ENCODE peak calls at places on chromosomes 11 and 22, in six cellular contexts. P, B, U, Y, H and Q are unnamed samples.

GRCh38 chr22:42842658-42843370 is 14.3 kb downstream of the ARFGAP3 start:
- DNase-seq in P (no peak), B (no peak), H (peak; percentile 42), U (no peak), Y (no peak), Q (no peak)

GRCh38 chr22:23376256-23376655 is 195.9 kb downstream of the BCR start:
- DNase-seq in H (peak; percentile 28), Y (peak; percentile 25), U (peak; percentile 17), P (peak; percentile 2), B (peak; percentile 6), Q (no peak)

GRCh38 chr22:32325416-32325801 is 32.3 kb upstream of the RFPL3 start:
- DNase-seq in U (no peak), P (no peak), B (peak; percentile 26), Y (no peak), H (no peak), Q (no peak)

GRCh38 chr22:35915477-35916013 is 113.1 kb downstream of the RBFOX2 start:
- DNase-seq in P (no peak), H (peak; percentile 21), B (no peak), U (peak; percentile 56), Y (peak; percentile 55), Q (no peak)

GRCh38 chr11:65421204-65422103 is 1.1 kb upstream of the NEAT1 start:
- DNase-seq in Y (peak; percentile 99), B (peak; percentile 100), P (peak; percentile 85), H (peak; percentile 100), U (peak; percentile 100), Q (no peak)

GRCh38 chr11:125069796-125070195 is 6.7 kb downstream of the SLC37A2 start:
- DNase-seq in B (peak; percentile 32), P (no peak), H (no peak), Y (no peak), U (no peak), Q (peak; percentile 11)

GRCh38 chr11:83002522-83002921 is 69.2 kb downstream of the RAB30 start:
- DNase-seq in U (no peak), P (no peak), H (no peak), Y (no peak), B (no peak), Q (no peak)

GRCh38 chr11:132123854-132124835 is 753.7 kb downstream of the NTM start:
- DNase-seq in B (no peak), P (no peak), H (no peak), U (no peak), Y (no peak), Q (no peak)

GRCh38 chr22:19275919-19276600 is 15.5 kb downstream of the CLTCL1 start:
- DNase-seq in B (no peak), U (no peak), P (no peak), H (peak; percentile 61), Y (peak; percentile 17), Q (no peak)

GRCh38 chr11:85182437-85183109 is 444.6 kb downstream of the DLG2 start:
- DNase-seq in P (peak; percentile 25), U (peak; percentile 45), Y (peak; percentile 54), H (peak; percentile 65), B (no peak), Q (no peak)

GRCh38 chr22:38923463-38924196 is 33.8 kb upstream of the APOBEC3A start:
- DNase-seq in P (no peak), B (peak; percentile 87), Y (peak; percentile 47), U (peak; percentile 86), H (peak; percentile 61), Q (no peak)

GRCh38 chr11:101555366-101555765 is 28.4 kb downstream of the TRPC6 start:
- DNase-seq in P (no peak), H (peak; percentile 40), B (no peak), U (peak; percentile 47), Y (peak; percentile 87), Q (no peak)

GRCh38 chr22:32672542-32672941 is 129.0 kb upstream of the TIMP3 start:
- DNase-seq in H (no peak), U (no peak), B (no peak), Y (no peak), P (no peak), Q (no peak)

GRCh38 chr11:102599642-102600261 is 25.4 kb downstream of the MMP20 start:
- DNase-seq in U (peak; percentile 97), P (peak; percentile 69), Y (peak; percentile 96), H (peak; percentile 93), B (peak; percentile 82), Q (no peak)

GRCh38 chr11:11163256-11163655 is 189.8 kb downstream of the CSNK2A3 start:
- DNase-seq in P (no peak), B (peak; percentile 6), U (peak; percentile 12), H (peak; percentile 10), Y (no peak), Q (no peak)

GRCh38 chr11:69087811-69088210 is 39.1 kb downstream of the TPCN2 start:
- DNase-seq in B (no peak), Y (no peak), H (no peak), P (no peak), U (no peak), Q (no peak)

GRCh38 chr11:3929232-3929631 is 73.8 kb downstream of the STIM1 start:
- DNase-seq in U (no peak), P (no peak), B (no peak), H (no peak), Y (no peak), Q (no peak)

GRCh38 chr11:4072668-4073285 is 21.8 kb upstream of the RRM1 start:
- DNase-seq in H (peak; percentile 90), U (peak; percentile 82), P (no peak), B (peak; percentile 87), Y (peak; percentile 88), Q (no peak)

GRCh38 chr11:34145073-34145472 is 39.6 kb downstream of the NAT10 start:
- DNase-seq in H (no peak), Y (no peak), U (no peak), B (no peak), P (no peak), Q (no peak)

GRCh38 chr11:70270877-70271634 is 566 bp downstream of the PPFIA1 start:
- DNase-seq in B (peak; percentile 68), Y (peak; percentile 56), H (peak; percentile 58), U (peak; percentile 61), P (no peak), Q (peak; percentile 49)

GRCh38 chr11:68008381-68009337 is 1.5 kb upstream of the ALDH3B1 start:
- DNase-seq in Y (no peak), H (no peak), B (no peak), U (no peak), P (peak; percentile 85), Q (no peak)

GRCh38 chr11:68007498-68008380 is 2.4 kb upstream of the ALDH3B1 start:
- DNase-seq in B (no peak), Y (no peak), P (no peak), U (no peak), H (no peak), Q (no peak)

GRCh38 chr11:68011046-68011943 is 1.2 kb downstream of the ALDH3B1 start:
- DNase-seq in B (no peak), H (no peak), P (no peak), U (no peak), Y (no peak), Q (no peak)

GRCh38 chr11:68010058-68011041 is at the start of gene ALDH3B1:
- DNase-seq in P (peak; percentile 89), Y (peak; percentile 93), U (peak; percentile 84), H (peak; percentile 87), B (peak; percentile 92), Q (peak; percentile 78)

DNA sequence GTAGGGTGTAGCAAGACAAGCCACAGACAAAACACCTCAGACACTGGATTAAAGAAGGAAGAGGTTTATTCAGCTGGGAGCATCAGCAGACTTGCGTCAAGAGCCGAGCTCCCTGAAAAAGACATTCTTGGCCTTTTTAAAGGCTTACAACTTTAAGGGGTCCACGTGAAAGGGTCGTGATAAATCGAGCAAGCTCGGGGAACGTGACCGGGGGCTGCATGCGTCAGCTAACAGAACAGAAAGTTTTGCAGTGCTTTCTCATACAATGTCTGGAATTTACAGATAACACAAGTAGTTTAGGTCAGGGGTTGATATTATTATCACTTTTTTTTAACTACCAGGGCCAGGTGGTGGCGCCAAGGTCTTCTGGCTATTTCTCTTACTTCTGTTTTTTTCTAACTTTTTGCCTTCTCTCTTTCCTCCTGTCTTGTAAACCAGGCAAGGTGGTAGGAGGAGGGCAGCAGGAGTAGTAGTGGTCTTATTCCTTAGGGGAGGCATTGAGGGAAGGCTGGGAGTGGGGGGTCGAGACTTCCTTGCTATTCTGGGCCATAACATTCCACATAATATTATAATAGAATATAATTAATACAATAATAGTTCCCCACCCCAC is 631 bp upstream of the ALDH3B1 start:
- DNase-seq in Y (peak; percentile 58), U (peak; percentile 59), B (peak; percentile 61), H (peak; percentile 58), P (no peak), Q (no peak)
- TF ChIP-seq CTCF in Y (peak; percentile 34), U (peak; percentile 39), B (peak; percentile 26), H (peak; percentile 40), P (no peak), Q (no peak)

GRCh38 chr11:27770576-27770975 is 70.3 kb upstream of the BDNF start:
- DNase-seq in Y (peak; percentile 1), H (no peak), U (no peak), B (no peak), P (no peak), Q (no peak)
- TF ChIP-seq CTCF in Y (no peak), H (no peak), U (no peak), B (no peak), P (no peak), Q (no peak)

DNA sequence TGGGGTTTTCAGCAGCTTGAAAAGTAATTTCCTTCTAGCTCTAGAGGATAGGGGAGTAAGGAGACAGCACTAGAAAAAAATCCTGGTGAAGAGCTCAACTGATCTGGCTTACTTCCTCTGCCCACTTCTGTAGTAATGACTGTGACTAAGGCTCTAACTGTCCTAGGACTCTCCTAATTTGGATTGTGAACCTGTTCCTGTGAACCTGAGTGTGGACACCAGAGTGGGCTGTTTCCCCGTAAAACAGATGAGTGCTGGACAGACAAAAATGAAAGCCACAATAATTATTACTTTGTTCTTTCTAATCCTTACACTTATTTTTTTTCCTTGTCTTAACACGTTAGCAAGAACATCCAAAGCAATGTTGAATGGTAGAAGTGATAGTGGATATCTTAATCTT is 154.1 kb downstream of the AASDHPPT start:
- DNase-seq in U (peak; percentile 43), H (peak; percentile 24), P (no peak), Y (peak; percentile 67), B (peak; percentile 56), Q (no peak)
- TF ChIP-seq CTCF in U (peak; percentile 37), H (peak; percentile 41), P (no peak), Y (peak; percentile 28), B (peak; percentile 40), Q (no peak)

DNA sequence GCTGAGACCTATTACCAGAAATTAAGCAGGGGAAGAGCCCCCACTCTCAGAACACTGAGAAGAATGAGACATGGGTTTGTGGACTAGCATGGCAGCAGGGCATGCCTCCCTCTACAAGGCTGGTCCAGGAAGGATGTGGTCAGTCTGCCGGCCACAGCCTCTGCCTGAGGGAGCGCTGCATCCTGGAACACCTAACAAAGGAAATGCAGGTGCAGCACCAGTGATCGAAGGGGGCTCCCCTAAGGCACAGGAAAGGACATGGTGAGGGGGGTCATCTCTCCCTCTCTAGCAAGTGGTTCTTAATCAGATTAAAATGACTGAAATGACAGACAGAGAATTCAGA is 40.6 kb upstream of the ARL14EP start:
- DNase-seq in B (no peak), H (no peak), Y (no peak), P (no peak), U (no peak), Q (no peak)
- TF ChIP-seq CTCF in B (no peak), H (no peak), Y (no peak), P (no peak), U (no peak), Q (no peak)